ENCODE peak calls at places on chromosomes 4 and X, in ten cellular contexts. One of them, this sample, is unnamed.

GRCh38 chrX:114268643-114269042 is 315.2 kb upstream of the HTR2C start:
- DNase-seq in dorsolateral prefrontal cortex: no peak
- DNase-seq in AG09309: no peak
- DNase-seq in heart right ventricle: no peak
- DNase-seq in astrocyte of the cerebellum: no peak
- DNase-seq in hepatocyte: no peak
- DNase-seq in fibroblast of the aortic adventitia: no peak
- DNase-seq in breast epithelium: no peak
- DNase-seq in heart left ventricle: no peak
- DNase-seq in fibroblast of mammary gland: no peak
- DNase-seq in this sample: no peak

GRCh38 chr4:188987011-188987410 is 847.8 kb downstream of the TRIML1 start:
- DNase-seq in fibroblast of mammary gland: no peak
- DNase-seq in breast epithelium: no peak
- DNase-seq in heart left ventricle: no peak
- DNase-seq in dorsolateral prefrontal cortex: no peak
- DNase-seq in heart right ventricle: no peak
- DNase-seq in hepatocyte: no peak
- DNase-seq in fibroblast of the aortic adventitia: no peak
- DNase-seq in astrocyte of the cerebellum: no peak
- DNase-seq in AG09309: no peak
- DNase-seq in this sample: no peak

GRCh38 chr4:147318581-147318980 is 162.3 kb upstream of the EDNRA start:
- DNase-seq in AG09309: no peak
- DNase-seq in astrocyte of the cerebellum: no peak
- DNase-seq in fibroblast of mammary gland: no peak
- DNase-seq in dorsolateral prefrontal cortex: no peak
- DNase-seq in fibroblast of the aortic adventitia: peak
- DNase-seq in hepatocyte: no peak
- DNase-seq in breast epithelium: no peak
- DNase-seq in heart right ventricle: no peak
- DNase-seq in heart left ventricle: no peak
- DNase-seq in this sample: peak

GRCh38 chr4:165929662-165930061 is 56.6 kb downstream of the TLL1 start:
- DNase-seq in AG09309: no peak
- DNase-seq in fibroblast of the aortic adventitia: no peak
- DNase-seq in breast epithelium: no peak
- DNase-seq in heart left ventricle: no peak
- DNase-seq in fibroblast of mammary gland: no peak
- DNase-seq in heart right ventricle: no peak
- DNase-seq in hepatocyte: no peak
- DNase-seq in dorsolateral prefrontal cortex: no peak
- DNase-seq in astrocyte of the cerebellum: no peak
- DNase-seq in this sample: no peak

GRCh38 chr4:139861471-139861870 is 195.9 kb downstream of the MGST2 start:
- DNase-seq in breast epithelium: no peak
- DNase-seq in heart right ventricle: no peak
- DNase-seq in fibroblast of the aortic adventitia: no peak
- DNase-seq in AG09309: no peak
- DNase-seq in astrocyte of the cerebellum: no peak
- DNase-seq in hepatocyte: no peak
- DNase-seq in fibroblast of mammary gland: no peak
- DNase-seq in dorsolateral prefrontal cortex: no peak
- DNase-seq in heart left ventricle: no peak
- DNase-seq in this sample: no peak

GRCh38 chr4:4430492-4431195 is 43.7 kb downstream of the NSG1 start:
- DNase-seq in astrocyte of the cerebellum: peak
- DNase-seq in fibroblast of mammary gland: peak
- DNase-seq in hepatocyte: peak
- DNase-seq in heart right ventricle: no peak
- DNase-seq in dorsolateral prefrontal cortex: no peak
- DNase-seq in fibroblast of the aortic adventitia: peak
- DNase-seq in breast epithelium: no peak
- DNase-seq in heart left ventricle: peak
- DNase-seq in AG09309: peak
- DNase-seq in this sample: peak

GRCh38 chr4:1009647-1010521 is 1.5 kb upstream of the FGFRL1 start:
- DNase-seq in fibroblast of mammary gland: peak
- DNase-seq in astrocyte of the cerebellum: no peak
- DNase-seq in hepatocyte: peak
- DNase-seq in dorsolateral prefrontal cortex: no peak
- DNase-seq in heart left ventricle: peak
- DNase-seq in AG09309: no peak
- DNase-seq in fibroblast of the aortic adventitia: peak
- DNase-seq in heart right ventricle: peak
- DNase-seq in breast epithelium: peak
- DNase-seq in this sample: peak

GRCh38 chr4:125486354-125486753 is 171.6 kb downstream of the FAT4 start:
- DNase-seq in breast epithelium: no peak
- DNase-seq in heart left ventricle: no peak
- DNase-seq in fibroblast of the aortic adventitia: no peak
- DNase-seq in dorsolateral prefrontal cortex: no peak
- DNase-seq in fibroblast of mammary gland: no peak
- DNase-seq in AG09309: no peak
- DNase-seq in heart right ventricle: no peak
- DNase-seq in astrocyte of the cerebellum: no peak
- DNase-seq in hepatocyte: no peak
- DNase-seq in this sample: no peak

GRCh38 chr4:24910504-24910903 is 2.3 kb downstream of the CCDC149 start:
- DNase-seq in heart left ventricle: no peak
- DNase-seq in astrocyte of the cerebellum: no peak
- DNase-seq in hepatocyte: no peak
- DNase-seq in fibroblast of mammary gland: peak
- DNase-seq in AG09309: peak
- DNase-seq in dorsolateral prefrontal cortex: no peak
- DNase-seq in heart right ventricle: no peak
- DNase-seq in breast epithelium: no peak
- DNase-seq in fibroblast of the aortic adventitia: peak
- DNase-seq in this sample: no peak

GRCh38 chr4:20420916-20421315 is 169.2 kb downstream of the SLIT2 start:
- DNase-seq in breast epithelium: no peak
- DNase-seq in heart left ventricle: no peak
- DNase-seq in dorsolateral prefrontal cortex: no peak
- DNase-seq in astrocyte of the cerebellum: no peak
- DNase-seq in AG09309: no peak
- DNase-seq in heart right ventricle: no peak
- DNase-seq in hepatocyte: no peak
- DNase-seq in fibroblast of the aortic adventitia: no peak
- DNase-seq in fibroblast of mammary gland: no peak
- DNase-seq in this sample: no peak

GRCh38 chr4:20422398-20422797 is 170.7 kb downstream of the SLIT2 start:
- DNase-seq in fibroblast of the aortic adventitia: peak
- DNase-seq in hepatocyte: peak
- DNase-seq in fibroblast of mammary gland: peak
- DNase-seq in heart left ventricle: no peak
- DNase-seq in dorsolateral prefrontal cortex: no peak
- DNase-seq in AG09309: no peak
- DNase-seq in astrocyte of the cerebellum: peak
- DNase-seq in heart right ventricle: no peak
- DNase-seq in breast epithelium: no peak
- DNase-seq in this sample: peak

GRCh38 chr4:20426028-20426427 is 174.3 kb downstream of the SLIT2 start:
- DNase-seq in dorsolateral prefrontal cortex: no peak
- DNase-seq in fibroblast of the aortic adventitia: no peak
- DNase-seq in heart right ventricle: no peak
- DNase-seq in breast epithelium: no peak
- DNase-seq in fibroblast of mammary gland: no peak
- DNase-seq in astrocyte of the cerebellum: no peak
- DNase-seq in hepatocyte: no peak
- DNase-seq in heart left ventricle: no peak
- DNase-seq in AG09309: no peak
- DNase-seq in this sample: no peak

GRCh38 chr4:20421586-20421985 is 169.9 kb downstream of the SLIT2 start:
- DNase-seq in fibroblast of mammary gland: no peak
- DNase-seq in hepatocyte: no peak
- DNase-seq in astrocyte of the cerebellum: no peak
- DNase-seq in heart right ventricle: no peak
- DNase-seq in fibroblast of the aortic adventitia: peak
- DNase-seq in heart left ventricle: no peak
- DNase-seq in dorsolateral prefrontal cortex: no peak
- DNase-seq in AG09309: no peak
- DNase-seq in breast epithelium: no peak
- DNase-seq in this sample: no peak

GRCh38 chr4:20423420-20423819 is 171.7 kb downstream of the SLIT2 start:
- DNase-seq in fibroblast of mammary gland: no peak
- DNase-seq in AG09309: no peak
- DNase-seq in breast epithelium: no peak
- DNase-seq in heart right ventricle: no peak
- DNase-seq in dorsolateral prefrontal cortex: no peak
- DNase-seq in astrocyte of the cerebellum: no peak
- DNase-seq in hepatocyte: no peak
- DNase-seq in fibroblast of the aortic adventitia: no peak
- DNase-seq in heart left ventricle: no peak
- DNase-seq in this sample: no peak
- TF ChIP-seq CTCF in fibroblast of mammary gland: no peak
- TF ChIP-seq CTCF in AG09309: no peak
- TF ChIP-seq CTCF in breast epithelium: no peak
- TF ChIP-seq CTCF in heart right ventricle: no peak
- TF ChIP-seq CTCF in dorsolateral prefrontal cortex: no peak
- TF ChIP-seq CTCF in astrocyte of the cerebellum: no peak
- TF ChIP-seq CTCF in hepatocyte: peak
- TF ChIP-seq CTCF in fibroblast of the aortic adventitia: peak
- TF ChIP-seq CTCF in heart left ventricle: no peak
- TF ChIP-seq CTCF in this sample: no peak

GRCh38 chr4:102730968-102731533 is 29.7 kb downstream of the MANBA start:
- DNase-seq in breast epithelium: no peak
- DNase-seq in fibroblast of the aortic adventitia: no peak
- DNase-seq in astrocyte of the cerebellum: no peak
- DNase-seq in AG09309: no peak
- DNase-seq in heart right ventricle: no peak
- DNase-seq in hepatocyte: peak
- DNase-seq in dorsolateral prefrontal cortex: no peak
- DNase-seq in fibroblast of mammary gland: no peak
- DNase-seq in heart left ventricle: no peak
- DNase-seq in this sample: no peak
- TF ChIP-seq CTCF in breast epithelium: no peak
- TF ChIP-seq CTCF in fibroblast of the aortic adventitia: no peak
- TF ChIP-seq CTCF in astrocyte of the cerebellum: peak
- TF ChIP-seq CTCF in AG09309: peak
- TF ChIP-seq CTCF in heart right ventricle: no peak
- TF ChIP-seq CTCF in hepatocyte: peak
- TF ChIP-seq CTCF in dorsolateral prefrontal cortex: no peak
- TF ChIP-seq CTCF in fibroblast of mammary gland: peak
- TF ChIP-seq CTCF in heart left ventricle: no peak
- TF ChIP-seq CTCF in this sample: peak

GRCh38 chrX:70260104-70260503 is at the start of gene P2RY4:
- DNase-seq in fibroblast of the aortic adventitia: no peak
- DNase-seq in fibroblast of mammary gland: no peak
- DNase-seq in dorsolateral prefrontal cortex: no peak
- DNase-seq in hepatocyte: no peak
- DNase-seq in breast epithelium: no peak
- DNase-seq in astrocyte of the cerebellum: no peak
- DNase-seq in heart left ventricle: no peak
- DNase-seq in AG09309: no peak
- DNase-seq in heart right ventricle: no peak
- DNase-seq in this sample: no peak

GRCh38 chrX:70264784-70265183 is 3.4 kb upstream of the ARR3 start:
- DNase-seq in heart left ventricle: no peak
- DNase-seq in breast epithelium: no peak
- DNase-seq in fibroblast of mammary gland: peak
- DNase-seq in heart right ventricle: no peak
- DNase-seq in AG09309: no peak
- DNase-seq in hepatocyte: no peak
- DNase-seq in fibroblast of the aortic adventitia: no peak
- DNase-seq in astrocyte of the cerebellum: no peak
- DNase-seq in dorsolateral prefrontal cortex: no peak
- DNase-seq in this sample: no peak

GRCh38 chrX:70268034-70268433 is at the start of gene ARR3:
- DNase-seq in breast epithelium: no peak
- DNase-seq in astrocyte of the cerebellum: no peak
- DNase-seq in heart left ventricle: no peak
- DNase-seq in hepatocyte: no peak
- DNase-seq in heart right ventricle: no peak
- DNase-seq in fibroblast of mammary gland: no peak
- DNase-seq in AG09309: no peak
- DNase-seq in dorsolateral prefrontal cortex: no peak
- DNase-seq in fibroblast of the aortic adventitia: no peak
- DNase-seq in this sample: no peak

GRCh38 chrX:70257599-70258288 is 2.3 kb downstream of the P2RY4 start:
- DNase-seq in fibroblast of mammary gland: no peak
- DNase-seq in fibroblast of the aortic adventitia: no peak
- DNase-seq in AG09309: no peak
- DNase-seq in heart left ventricle: no peak
- DNase-seq in heart right ventricle: no peak
- DNase-seq in astrocyte of the cerebellum: no peak
- DNase-seq in breast epithelium: no peak
- DNase-seq in dorsolateral prefrontal cortex: no peak
- DNase-seq in hepatocyte: peak
- DNase-seq in this sample: no peak

DNA sequence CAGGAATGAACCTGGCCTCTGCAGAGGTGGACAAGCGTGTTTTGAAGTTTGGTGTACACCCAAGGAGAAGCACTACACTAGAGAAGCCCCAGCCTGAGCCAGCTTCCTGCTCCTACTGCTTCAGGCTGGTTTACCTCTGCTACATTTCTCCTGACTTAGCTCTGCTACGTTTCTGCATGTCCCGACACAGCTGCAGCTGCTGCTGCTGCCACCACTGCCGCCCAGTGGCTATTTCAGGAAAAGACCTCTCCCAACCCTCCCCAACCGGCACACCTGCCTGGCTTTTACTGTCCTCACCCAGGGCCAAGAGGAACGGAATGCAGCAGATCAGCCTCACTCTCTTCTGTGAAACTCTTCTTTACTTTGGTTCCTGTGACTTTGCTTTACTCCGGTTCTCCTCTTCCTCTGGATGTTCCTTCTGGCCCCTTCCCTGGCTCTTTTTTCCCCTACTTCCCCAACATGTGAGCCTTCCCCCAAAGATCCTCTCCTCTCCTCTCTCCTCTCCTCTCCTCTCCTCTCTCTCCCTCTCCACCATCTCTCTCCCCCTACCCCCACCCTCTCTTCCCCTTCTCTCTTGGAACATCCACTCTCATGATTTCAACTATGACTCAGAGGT is 3.1 kb upstream of the P2RY4 start:
- DNase-seq in fibroblast of mammary gland: peak
- DNase-seq in heart right ventricle: peak
- DNase-seq in AG09309: no peak
- DNase-seq in dorsolateral prefrontal cortex: no peak
- DNase-seq in astrocyte of the cerebellum: no peak
- DNase-seq in heart left ventricle: no peak
- DNase-seq in breast epithelium: peak
- DNase-seq in hepatocyte: peak
- DNase-seq in fibroblast of the aortic adventitia: peak
- DNase-seq in this sample: peak
- TF ChIP-seq CTCF in fibroblast of mammary gland: peak
- TF ChIP-seq CTCF in heart right ventricle: peak
- TF ChIP-seq CTCF in AG09309: peak
- TF ChIP-seq CTCF in dorsolateral prefrontal cortex: peak
- TF ChIP-seq CTCF in astrocyte of the cerebellum: peak
- TF ChIP-seq CTCF in heart left ventricle: peak
- TF ChIP-seq CTCF in breast epithelium: no peak
- TF ChIP-seq CTCF in hepatocyte: peak
- TF ChIP-seq CTCF in fibroblast of the aortic adventitia: peak
- TF ChIP-seq CTCF in this sample: peak

DNA sequence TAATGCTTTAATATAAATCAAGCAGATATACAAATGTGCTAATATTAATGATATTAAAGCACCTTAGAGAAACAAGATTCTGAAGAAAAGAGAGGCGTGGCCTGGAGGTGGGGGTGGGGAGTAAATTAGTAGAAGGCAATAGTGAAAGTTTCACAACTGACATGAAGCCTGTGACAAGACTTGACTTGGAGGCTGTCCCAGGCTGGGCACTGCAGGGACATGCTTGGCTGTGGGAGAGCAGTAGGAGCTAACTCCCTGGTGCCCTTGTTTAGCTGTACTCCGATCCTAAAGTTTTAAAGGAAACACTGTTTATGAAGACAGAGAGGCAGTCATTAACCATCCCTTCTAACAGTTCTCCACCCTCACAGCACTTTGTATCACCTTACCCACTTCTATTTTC is 239.0 kb upstream of the MAB21L2 start:
- DNase-seq in astrocyte of the cerebellum: no peak
- DNase-seq in heart left ventricle: peak
- DNase-seq in breast epithelium: no peak
- DNase-seq in heart right ventricle: peak
- DNase-seq in hepatocyte: no peak
- DNase-seq in fibroblast of the aortic adventitia: no peak
- DNase-seq in fibroblast of mammary gland: no peak
- DNase-seq in dorsolateral prefrontal cortex: no peak
- DNase-seq in AG09309: no peak
- DNase-seq in this sample: no peak
- TF ChIP-seq CTCF in astrocyte of the cerebellum: no peak
- TF ChIP-seq CTCF in heart left ventricle: no peak
- TF ChIP-seq CTCF in breast epithelium: no peak
- TF ChIP-seq CTCF in heart right ventricle: no peak
- TF ChIP-seq CTCF in hepatocyte: no peak
- TF ChIP-seq CTCF in fibroblast of the aortic adventitia: no peak
- TF ChIP-seq CTCF in fibroblast of mammary gland: no peak
- TF ChIP-seq CTCF in dorsolateral prefrontal cortex: no peak
- TF ChIP-seq CTCF in AG09309: no peak
- TF ChIP-seq CTCF in this sample: no peak

This sample was measured in fibroblast of villous mesenchyme.